ENCODE peak calls at places on chromosome 6, in seven cellular contexts. One of them, this sample, is unnamed.

GRCh38 chr6:144317736-144318135 is 32.6 kb downstream of the UTRN start:
- DNase-seq in RWPE1: no peak
- DNase-seq in stimulated activated CD4-positive, alpha-beta T cell treated with anti-CD3 and anti-CD28 coated beads, Interleukin-12 subunit alpha, Interleukin-12 subunit beta, amount 100 ng/mL, for 48 hours: no peak
- DNase-seq in ovary: no peak
- DNase-seq in activated naive CD8-positive, alpha-beta T cell treated with anti-CD3 and anti-CD28 coated beads, Interleukin-2, amount 10 ng/mL, durations not matched to agents 7 days and 5 days: no peak
- DNase-seq in fibroblast of mammary gland: peak; percentile 60
- DNase-seq in KBM-7: no peak
- DNase-seq in this sample: no peak

GRCh38 chr6:126919947-126920346 is 198.5 kb upstream of the RSPO3 start:
- DNase-seq in KBM-7: no peak
- DNase-seq in activated naive CD8-positive, alpha-beta T cell treated with anti-CD3 and anti-CD28 coated beads, Interleukin-2, amount 10 ng/mL, durations not matched to agents 7 days and 5 days: no peak
- DNase-seq in fibroblast of mammary gland: peak; percentile 99
- DNase-seq in ovary: no peak
- DNase-seq in stimulated activated CD4-positive, alpha-beta T cell treated with anti-CD3 and anti-CD28 coated beads, Interleukin-12 subunit alpha, Interleukin-12 subunit beta, amount 100 ng/mL, for 48 hours: no peak
- DNase-seq in RWPE1: peak; percentile 11
- DNase-seq in this sample: no peak

GRCh38 chr6:77245026-77245425 is 218.3 kb downstream of the HTR1B start:
- DNase-seq in fibroblast of mammary gland: peak; percentile 3
- DNase-seq in stimulated activated CD4-positive, alpha-beta T cell treated with anti-CD3 and anti-CD28 coated beads, Interleukin-12 subunit alpha, Interleukin-12 subunit beta, amount 100 ng/mL, for 48 hours: no peak
- DNase-seq in ovary: no peak
- DNase-seq in KBM-7: no peak
- DNase-seq in activated naive CD8-positive, alpha-beta T cell treated with anti-CD3 and anti-CD28 coated beads, Interleukin-2, amount 10 ng/mL, durations not matched to agents 7 days and 5 days: no peak
- DNase-seq in RWPE1: no peak
- DNase-seq in this sample: no peak

GRCh38 chr6:100881707-100882040 is 545 bp upstream of the ASCC3 start:
- DNase-seq in ovary: no peak
- DNase-seq in activated naive CD8-positive, alpha-beta T cell treated with anti-CD3 and anti-CD28 coated beads, Interleukin-2, amount 10 ng/mL, durations not matched to agents 7 days and 5 days: no peak
- DNase-seq in fibroblast of mammary gland: peak; percentile 13
- DNase-seq in stimulated activated CD4-positive, alpha-beta T cell treated with anti-CD3 and anti-CD28 coated beads, Interleukin-12 subunit alpha, Interleukin-12 subunit beta, amount 100 ng/mL, for 48 hours: no peak
- DNase-seq in KBM-7: no peak
- DNase-seq in RWPE1: no peak
- DNase-seq in this sample: no peak

GRCh38 chr6:138089325-138089724 is 17.9 kb downstream of the PERP start:
- DNase-seq in KBM-7: no peak
- DNase-seq in ovary: no peak
- DNase-seq in activated naive CD8-positive, alpha-beta T cell treated with anti-CD3 and anti-CD28 coated beads, Interleukin-2, amount 10 ng/mL, durations not matched to agents 7 days and 5 days: no peak
- DNase-seq in RWPE1: no peak
- DNase-seq in stimulated activated CD4-positive, alpha-beta T cell treated with anti-CD3 and anti-CD28 coated beads, Interleukin-12 subunit alpha, Interleukin-12 subunit beta, amount 100 ng/mL, for 48 hours: no peak
- DNase-seq in fibroblast of mammary gland: no peak
- DNase-seq in this sample: no peak

GRCh38 chr6:147382945-147383554 is 125.4 kb upstream of the SAMD5 start:
- DNase-seq in ovary: no peak
- DNase-seq in fibroblast of mammary gland: peak; percentile 51
- DNase-seq in stimulated activated CD4-positive, alpha-beta T cell treated with anti-CD3 and anti-CD28 coated beads, Interleukin-12 subunit alpha, Interleukin-12 subunit beta, amount 100 ng/mL, for 48 hours: no peak
- DNase-seq in activated naive CD8-positive, alpha-beta T cell treated with anti-CD3 and anti-CD28 coated beads, Interleukin-2, amount 10 ng/mL, durations not matched to agents 7 days and 5 days: no peak
- DNase-seq in KBM-7: peak; percentile 15
- DNase-seq in RWPE1: peak; percentile 35
- DNase-seq in this sample: no peak

GRCh38 chr6:111676383-111676782 is 70.7 kb upstream of the TRAF3IP2 start:
- DNase-seq in RWPE1: no peak
- DNase-seq in fibroblast of mammary gland: no peak
- DNase-seq in activated naive CD8-positive, alpha-beta T cell treated with anti-CD3 and anti-CD28 coated beads, Interleukin-2, amount 10 ng/mL, durations not matched to agents 7 days and 5 days: no peak
- DNase-seq in ovary: no peak
- DNase-seq in stimulated activated CD4-positive, alpha-beta T cell treated with anti-CD3 and anti-CD28 coated beads, Interleukin-12 subunit alpha, Interleukin-12 subunit beta, amount 100 ng/mL, for 48 hours: no peak
- DNase-seq in KBM-7: no peak
- DNase-seq in this sample: no peak

GRCh38 chr6:68652117-68652536 is 17.0 kb downstream of the ADGRB3 start:
- DNase-seq in fibroblast of mammary gland: no peak
- DNase-seq in RWPE1: no peak
- DNase-seq in activated naive CD8-positive, alpha-beta T cell treated with anti-CD3 and anti-CD28 coated beads, Interleukin-2, amount 10 ng/mL, durations not matched to agents 7 days and 5 days: no peak
- DNase-seq in stimulated activated CD4-positive, alpha-beta T cell treated with anti-CD3 and anti-CD28 coated beads, Interleukin-12 subunit alpha, Interleukin-12 subunit beta, amount 100 ng/mL, for 48 hours: no peak
- DNase-seq in KBM-7: no peak
- DNase-seq in ovary: no peak
- DNase-seq in this sample: no peak